ENCODE peak calls at places on chromosomes 16 and 17, in six cellular contexts. One of them, this sample, is unnamed.

GRCh38 chr17:76343106-76343505 is 10.6 kb downstream of the PRPSAP1 start:
- DNase-seq in CD8-positive, alpha-beta T cell: no peak
- DNase-seq in OCI-LY7: no peak
- DNase-seq in uterus: no peak
- DNase-seq in progenitor cell of endocrine pancreas: no peak
- DNase-seq in RWPE1: no peak
- DNase-seq in this sample: no peak

GRCh38 chr17:82551779-82552457 is 32.4 kb downstream of the FOXK2 start:
- DNase-seq in CD8-positive, alpha-beta T cell: peak
- DNase-seq in OCI-LY7: peak
- DNase-seq in uterus: peak
- DNase-seq in progenitor cell of endocrine pancreas: peak
- DNase-seq in RWPE1: peak
- DNase-seq in this sample: peak

GRCh38 chr16:85422124-85422373 is 191.1 kb upstream of the GSE1 start:
- DNase-seq in CD8-positive, alpha-beta T cell: no peak
- DNase-seq in OCI-LY7: no peak
- DNase-seq in uterus: no peak
- DNase-seq in progenitor cell of endocrine pancreas: no peak
- DNase-seq in RWPE1: no peak
- DNase-seq in this sample: no peak

GRCh38 chr17:43791589-43791988 is 11.4 kb downstream of the CFAP97D1 start:
- DNase-seq in CD8-positive, alpha-beta T cell: no peak
- DNase-seq in OCI-LY7: peak
- DNase-seq in uterus: no peak
- DNase-seq in progenitor cell of endocrine pancreas: no peak
- DNase-seq in RWPE1: peak
- DNase-seq in this sample: no peak

GRCh38 chr17:33989357-33990148 is 265.5 kb upstream of the CCL2 start:
- DNase-seq in CD8-positive, alpha-beta T cell: no peak
- DNase-seq in OCI-LY7: no peak
- DNase-seq in uterus: no peak
- DNase-seq in progenitor cell of endocrine pancreas: no peak
- DNase-seq in RWPE1: no peak
- DNase-seq in this sample: no peak

GRCh38 chr17:21452377-21453143 is 76.4 kb downstream of the KCNJ12 start:
- DNase-seq in CD8-positive, alpha-beta T cell: no peak
- DNase-seq in OCI-LY7: peak
- DNase-seq in uterus: peak
- DNase-seq in progenitor cell of endocrine pancreas: no peak
- DNase-seq in RWPE1: peak
- DNase-seq in this sample: no peak

GRCh38 chr17:63568563-63568962 is 18.3 kb downstream of the DCAF7 start:
- DNase-seq in CD8-positive, alpha-beta T cell: no peak
- DNase-seq in OCI-LY7: no peak
- DNase-seq in uterus: no peak
- DNase-seq in progenitor cell of endocrine pancreas: no peak
- DNase-seq in RWPE1: no peak
- DNase-seq in this sample: no peak

GRCh38 chr16:74709477-74709877 is 8.8 kb upstream of the MLKL start:
- DNase-seq in CD8-positive, alpha-beta T cell: peak
- DNase-seq in OCI-LY7: peak
- DNase-seq in uterus: peak
- DNase-seq in progenitor cell of endocrine pancreas: peak
- DNase-seq in RWPE1: peak
- DNase-seq in this sample: peak

GRCh38 chr17:35892091-35892637 is 12.0 kb upstream of the CCL5 start:
- DNase-seq in CD8-positive, alpha-beta T cell: peak
- DNase-seq in OCI-LY7: no peak
- DNase-seq in uterus: no peak
- DNase-seq in progenitor cell of endocrine pancreas: no peak
- DNase-seq in RWPE1: no peak
- DNase-seq in this sample: peak

GRCh38 chr16:5071681-5072333 is at the start of gene ALG1:
- DNase-seq in CD8-positive, alpha-beta T cell: peak
- DNase-seq in OCI-LY7: peak
- DNase-seq in uterus: peak
- DNase-seq in progenitor cell of endocrine pancreas: peak
- DNase-seq in RWPE1: peak
- DNase-seq in this sample: peak

GRCh38 chr16:5361322-5361721 is 263.7 kb upstream of the EEF2KMT start:
- DNase-seq in CD8-positive, alpha-beta T cell: no peak
- DNase-seq in OCI-LY7: no peak
- DNase-seq in uterus: no peak
- DNase-seq in progenitor cell of endocrine pancreas: no peak
- DNase-seq in RWPE1: no peak
- DNase-seq in this sample: no peak

GRCh38 chr16:87723224-87723619 is 42.6 kb downstream of the KLHDC4 start:
- DNase-seq in CD8-positive, alpha-beta T cell: no peak
- DNase-seq in OCI-LY7: peak
- DNase-seq in uterus: no peak
- DNase-seq in progenitor cell of endocrine pancreas: no peak
- DNase-seq in RWPE1: no peak
- DNase-seq in this sample: peak

GRCh38 chr16:84085774-84086173 is 31.0 kb downstream of the MBTPS1 start:
- DNase-seq in CD8-positive, alpha-beta T cell: no peak
- DNase-seq in OCI-LY7: peak
- DNase-seq in uterus: no peak
- DNase-seq in progenitor cell of endocrine pancreas: no peak
- DNase-seq in RWPE1: no peak
- DNase-seq in this sample: peak

GRCh38 chr17:1762906-1763829 is 1.3 kb downstream of the SERPINF1 start:
- DNase-seq in CD8-positive, alpha-beta T cell: no peak
- DNase-seq in OCI-LY7: no peak
- DNase-seq in uterus: peak
- DNase-seq in progenitor cell of endocrine pancreas: no peak
- DNase-seq in RWPE1: no peak
- DNase-seq in this sample: no peak

GRCh38 chr16:65510850-65511249 is 389.0 kb upstream of the CDH11 start:
- DNase-seq in CD8-positive, alpha-beta T cell: no peak
- DNase-seq in OCI-LY7: no peak
- DNase-seq in uterus: no peak
- DNase-seq in progenitor cell of endocrine pancreas: no peak
- DNase-seq in RWPE1: no peak
- DNase-seq in this sample: no peak

GRCh38 chr16:2829501-2830354 is at the start of gene ZG16B:
- DNase-seq in CD8-positive, alpha-beta T cell: no peak
- DNase-seq in OCI-LY7: no peak
- DNase-seq in uterus: no peak
- DNase-seq in progenitor cell of endocrine pancreas: no peak
- DNase-seq in RWPE1: no peak
- DNase-seq in this sample: peak

GRCh38 chr17:41785876-41786226 is 660 bp downstream of the JUP start:
- DNase-seq in CD8-positive, alpha-beta T cell: no peak
- DNase-seq in OCI-LY7: no peak
- DNase-seq in uterus: peak
- DNase-seq in progenitor cell of endocrine pancreas: peak
- DNase-seq in RWPE1: peak
- DNase-seq in this sample: no peak

GRCh38 chr16:5064915-5065314 is 841 bp downstream of the C16orf89 start:
- DNase-seq in CD8-positive, alpha-beta T cell: no peak
- DNase-seq in OCI-LY7: no peak
- DNase-seq in uterus: no peak
- DNase-seq in progenitor cell of endocrine pancreas: no peak
- DNase-seq in RWPE1: no peak
- DNase-seq in this sample: no peak

GRCh38 chr17:75096082-75096625 is 8.4 kb downstream of the SLC16A5 start:
- DNase-seq in CD8-positive, alpha-beta T cell: no peak
- DNase-seq in OCI-LY7: no peak
- DNase-seq in uterus: no peak
- DNase-seq in progenitor cell of endocrine pancreas: no peak
- DNase-seq in RWPE1: peak
- DNase-seq in this sample: peak

GRCh38 chr16:58638148-58639036 is 8.8 kb upstream of the CNOT1 start:
- DNase-seq in CD8-positive, alpha-beta T cell: no peak
- DNase-seq in OCI-LY7: no peak
- DNase-seq in uterus: peak
- DNase-seq in progenitor cell of endocrine pancreas: no peak
- DNase-seq in RWPE1: peak
- DNase-seq in this sample: no peak

GRCh38 chr16:67192781-67193260 is 866 bp downstream of the E2F4 start:
- DNase-seq in CD8-positive, alpha-beta T cell: no peak
- DNase-seq in OCI-LY7: peak
- DNase-seq in uterus: no peak
- DNase-seq in progenitor cell of endocrine pancreas: no peak
- DNase-seq in RWPE1: no peak
- DNase-seq in this sample: no peak

GRCh38 chr17:55275894-55276804 is 11.4 kb downstream of the HLF start:
- DNase-seq in CD8-positive, alpha-beta T cell: no peak
- DNase-seq in OCI-LY7: no peak
- DNase-seq in uterus: peak
- DNase-seq in progenitor cell of endocrine pancreas: no peak
- DNase-seq in RWPE1: peak
- DNase-seq in this sample: no peak
- TF ChIP-seq CTCF in CD8-positive, alpha-beta T cell: no peak
- TF ChIP-seq CTCF in OCI-LY7: no peak
- TF ChIP-seq CTCF in uterus: no peak
- TF ChIP-seq CTCF in progenitor cell of endocrine pancreas: no peak
- TF ChIP-seq CTCF in RWPE1: no peak
- TF ChIP-seq CTCF in this sample: no peak

DNA sequence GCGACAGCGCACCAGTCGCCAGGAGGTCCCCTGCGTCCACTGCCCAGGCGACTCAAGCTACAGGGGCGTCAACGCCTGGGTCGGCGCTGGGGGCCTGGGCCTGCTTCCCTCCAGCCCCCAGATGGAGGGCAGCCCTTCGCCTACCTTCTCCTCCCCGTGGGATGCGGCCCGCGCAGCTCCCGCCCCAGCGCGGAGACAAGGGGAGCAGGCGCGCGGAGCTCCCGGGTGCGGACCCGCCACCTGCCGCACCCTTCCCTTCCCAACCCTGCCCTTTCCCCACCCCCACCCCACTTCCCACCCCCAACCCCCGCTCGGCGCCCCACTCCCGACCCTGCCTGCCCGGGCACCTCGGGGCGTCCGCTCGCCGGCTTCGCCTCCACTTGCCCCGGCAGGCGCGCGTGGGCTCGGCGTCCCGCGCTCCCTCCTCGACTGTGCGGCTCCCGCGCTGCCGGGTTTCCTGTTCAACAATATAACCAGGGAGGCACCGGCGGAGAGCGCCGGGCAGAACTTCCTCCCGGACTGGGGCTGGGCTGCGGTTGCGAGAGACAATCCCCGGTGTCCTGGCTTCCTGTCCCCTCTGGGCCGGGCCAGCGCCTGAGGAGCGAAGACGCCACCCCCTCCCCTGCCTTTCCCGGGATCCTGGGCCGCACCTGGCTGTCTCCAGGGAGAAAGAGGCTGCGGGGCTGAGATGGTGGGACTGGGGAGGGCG is at the start of gene ARHGAP27:
- DNase-seq in CD8-positive, alpha-beta T cell: no peak
- DNase-seq in OCI-LY7: peak
- DNase-seq in uterus: peak
- DNase-seq in progenitor cell of endocrine pancreas: no peak
- DNase-seq in RWPE1: peak
- DNase-seq in this sample: no peak
- TF ChIP-seq CTCF in CD8-positive, alpha-beta T cell: no peak
- TF ChIP-seq CTCF in OCI-LY7: no peak
- TF ChIP-seq CTCF in uterus: no peak
- TF ChIP-seq CTCF in progenitor cell of endocrine pancreas: no peak
- TF ChIP-seq CTCF in RWPE1: no peak
- TF ChIP-seq CTCF in this sample: no peak

DNA sequence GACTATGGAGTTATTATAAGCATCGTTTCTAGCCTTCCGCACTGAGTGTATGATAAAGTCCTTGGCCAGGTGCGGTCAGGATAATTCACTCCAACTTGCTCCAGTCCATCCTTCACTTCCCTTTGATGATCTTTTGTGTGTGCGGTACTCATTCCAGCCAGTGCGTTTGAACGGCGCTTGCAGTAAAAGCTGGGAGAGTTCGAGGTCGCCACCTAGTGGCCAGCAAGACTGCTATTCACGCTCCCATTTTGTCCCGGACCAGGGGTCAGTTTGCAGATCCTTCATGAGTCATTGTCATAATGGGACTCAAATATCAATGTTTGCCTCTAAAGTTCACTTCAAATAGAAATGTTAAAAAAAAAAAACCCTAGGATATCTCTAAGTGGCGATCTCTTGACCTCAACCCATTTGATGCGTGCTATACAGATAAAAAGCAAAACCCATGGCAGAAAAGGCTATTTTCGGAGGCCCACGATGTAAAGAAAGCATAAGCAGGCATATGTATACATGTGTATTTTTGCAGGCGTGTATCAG is 417.1 kb downstream of the TMEM114 start:
- DNase-seq in CD8-positive, alpha-beta T cell: no peak
- DNase-seq in OCI-LY7: peak
- DNase-seq in uterus: no peak
- DNase-seq in progenitor cell of endocrine pancreas: peak
- DNase-seq in RWPE1: peak
- DNase-seq in this sample: peak
- TF ChIP-seq CTCF in CD8-positive, alpha-beta T cell: no peak
- TF ChIP-seq CTCF in OCI-LY7: peak
- TF ChIP-seq CTCF in uterus: peak
- TF ChIP-seq CTCF in progenitor cell of endocrine pancreas: peak
- TF ChIP-seq CTCF in RWPE1: peak
- TF ChIP-seq CTCF in this sample: peak

DNA sequence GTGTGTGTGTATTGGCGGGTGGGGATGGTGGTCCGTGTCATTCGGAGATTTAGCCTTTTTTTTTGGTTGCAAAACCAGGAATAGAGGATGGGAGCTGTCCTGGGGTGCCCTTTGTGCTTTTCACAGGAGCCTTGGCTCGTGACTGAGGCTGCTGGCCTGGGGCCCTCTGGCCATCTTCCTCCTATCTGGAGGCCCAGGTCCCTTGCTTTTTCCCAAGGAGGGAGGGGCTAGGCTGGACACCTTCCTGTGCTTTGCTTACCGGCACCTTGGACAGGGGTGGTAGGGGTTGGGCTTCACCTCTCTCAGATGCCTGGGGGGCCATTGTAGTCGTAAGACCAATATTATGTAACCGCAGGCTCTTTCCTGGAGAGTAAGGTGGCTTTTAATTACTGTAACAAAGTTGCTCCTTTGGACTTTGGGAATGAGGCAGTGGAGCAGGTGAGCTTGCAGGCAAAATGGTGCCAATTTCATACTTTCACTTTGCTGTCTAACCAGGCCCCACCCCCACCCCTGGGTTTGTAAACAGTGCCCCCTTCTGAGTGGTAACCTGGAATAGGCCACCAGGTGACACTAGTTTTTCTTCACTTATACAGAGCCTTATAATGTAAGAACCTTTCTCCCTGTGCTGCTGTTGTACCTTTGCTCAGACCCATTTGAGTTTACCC is 1.2 kb downstream of the DYNLL2 start:
- DNase-seq in CD8-positive, alpha-beta T cell: peak
- DNase-seq in OCI-LY7: peak
- DNase-seq in uterus: peak
- DNase-seq in progenitor cell of endocrine pancreas: no peak
- DNase-seq in RWPE1: peak
- DNase-seq in this sample: peak
- TF ChIP-seq CTCF in CD8-positive, alpha-beta T cell: no peak
- TF ChIP-seq CTCF in OCI-LY7: peak
- TF ChIP-seq CTCF in uterus: no peak
- TF ChIP-seq CTCF in progenitor cell of endocrine pancreas: peak
- TF ChIP-seq CTCF in RWPE1: no peak
- TF ChIP-seq CTCF in this sample: peak